ENCODE peak calls at places on chromosome 1, in nine cellular contexts. X is H9, G is epithelial cell of prostate, V is upper lobe of right lung, N is IMR-90, L is SK-N-MC, Y is cardiac muscle cell, C is AG04450, F is substantia nigra. U is an unnamed sample.
A peak's percentile ranks its signal among the peaks of the same experiment; 100 is the strongest.

GRCh38 chr1:116847688-116848531 is 61.8 kb upstream of the PTGFRN start:
- DNase-seq in L (no peak), V (no peak), G (no peak), F (no peak), C (no peak), X (no peak), N (peak; percentile 33), Y (no peak), U (peak; percentile 66)

GRCh38 chr1:162373541-162374375 is 2.9 kb downstream of the SPATA46 start:
- DNase-seq in N (peak; percentile 16), Y (no peak), V (peak; percentile 69), L (no peak), G (no peak), X (no peak), C (no peak), F (no peak), U (peak; percentile 91)

GRCh38 chr1:1929102-1929638 is 10.1 kb upstream of the TMEM52 start:
- DNase-seq in Y (no peak), X (peak; percentile 28), C (no peak), L (no peak), N (no peak), F (no peak), V (no peak), G (no peak), U (no peak)

GRCh38 chr1:116983112-116983511 is 18.4 kb upstream of the CD101 start:
- DNase-seq in V (no peak), G (no peak), Y (no peak), N (no peak), F (no peak), C (no peak), L (no peak), X (no peak), U (no peak)

GRCh38 chr1:2975466-2976179 is 45.6 kb upstream of the ACTRT2 start:
- DNase-seq in Y (no peak), V (peak; percentile 53), F (no peak), L (peak; percentile 6), N (no peak), X (peak; percentile 10), G (no peak), C (no peak), U (no peak)

GRCh38 chr1:34549199-34549598 is 205.6 kb upstream of the GJB5 start:
- DNase-seq in N (no peak), C (no peak), X (peak; percentile 74), V (no peak), F (no peak), Y (peak; percentile 24), G (no peak), L (no peak), U (peak; percentile 22)

GRCh38 chr1:41391834-41392527 is 30.7 kb downstream of the FOXO6 start:
- DNase-seq in C (no peak), L (no peak), Y (no peak), N (no peak), X (no peak), G (no peak), F (no peak), V (no peak), U (no peak)

GRCh38 chr1:15352122-15352957 is 57.3 kb upstream of the EFHD2 start:
- DNase-seq in N (peak; percentile 84), C (no peak), L (no peak), F (no peak), X (no peak), G (peak; percentile 81), V (no peak), Y (no peak), U (peak; percentile 29)

GRCh38 chr1:33032126-33032869 is 4.4 kb downstream of the AK2 start:
- DNase-seq in C (no peak), F (no peak), X (no peak), V (no peak), L (no peak), G (no peak), N (peak; percentile 55), Y (no peak), U (no peak)

GRCh38 chr1:171563675-171564074 is 58.4 kb upstream of the MYOCOS start:
- DNase-seq in F (no peak), C (peak; percentile 32), G (no peak), L (no peak), V (no peak), N (peak; percentile 76), X (no peak), Y (no peak), U (peak; percentile 94)

GRCh38 chr1:80731241-80731894 is 1069.4 kb upstream of the ADGRL2 start:
- DNase-seq in X (no peak), N (no peak), Y (no peak), V (no peak), C (no peak), F (no peak), L (no peak), G (peak; percentile 10), U (no peak)

GRCh38 chr1:229028509-229028908 is 242.4 kb upstream of the RAB4A start:
- DNase-seq in V (no peak), N (no peak), L (no peak), G (no peak), Y (no peak), F (no peak), X (peak; percentile 65), C (no peak), U (no peak)

GRCh38 chr1:117534995-117535467 is 70.8 kb upstream of the TENT5C start:
- DNase-seq in N (peak; percentile 72), F (no peak), C (peak; percentile 29), L (peak; percentile 28), Y (peak; percentile 79), X (peak; percentile 79), G (no peak), V (no peak), U (peak; percentile 48)

DNA sequence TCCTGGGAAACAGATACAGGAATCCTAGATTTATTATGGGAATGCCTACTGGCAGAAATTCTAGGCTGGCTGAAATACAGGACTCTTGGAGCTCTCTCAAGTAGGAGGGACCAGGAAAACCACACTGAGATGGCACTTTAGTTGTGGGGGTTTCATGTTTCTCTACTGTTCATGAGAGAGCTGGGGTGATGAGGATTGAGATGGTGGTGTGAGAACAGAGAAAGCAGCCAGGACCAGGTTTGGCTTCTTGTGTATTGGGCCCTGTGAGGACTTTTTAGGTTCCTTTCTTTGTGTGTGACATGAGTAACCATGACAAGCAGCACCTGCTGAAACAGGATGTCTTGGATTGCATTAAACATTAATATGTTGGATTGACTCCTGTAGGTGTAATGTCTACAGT is 4.9 kb downstream of the ARID1A start:
- DNase-seq in G (no peak), V (no peak), N (peak; percentile 60), Y (no peak), F (no peak), C (no peak), X (no peak), L (no peak), U (no peak)
- H3K27ac ChIP-seq in G (peak overlapping the region; percentile 91), V (peak overlapping the region; percentile 19), N (no peak overlapping the region), Y (no peak overlapping the region), F (peak overlapping the region; percentile 60), C (no peak overlapping the region), X (no peak overlapping the region), L (no peak overlapping the region), U (no peak overlapping the region)

DNA sequence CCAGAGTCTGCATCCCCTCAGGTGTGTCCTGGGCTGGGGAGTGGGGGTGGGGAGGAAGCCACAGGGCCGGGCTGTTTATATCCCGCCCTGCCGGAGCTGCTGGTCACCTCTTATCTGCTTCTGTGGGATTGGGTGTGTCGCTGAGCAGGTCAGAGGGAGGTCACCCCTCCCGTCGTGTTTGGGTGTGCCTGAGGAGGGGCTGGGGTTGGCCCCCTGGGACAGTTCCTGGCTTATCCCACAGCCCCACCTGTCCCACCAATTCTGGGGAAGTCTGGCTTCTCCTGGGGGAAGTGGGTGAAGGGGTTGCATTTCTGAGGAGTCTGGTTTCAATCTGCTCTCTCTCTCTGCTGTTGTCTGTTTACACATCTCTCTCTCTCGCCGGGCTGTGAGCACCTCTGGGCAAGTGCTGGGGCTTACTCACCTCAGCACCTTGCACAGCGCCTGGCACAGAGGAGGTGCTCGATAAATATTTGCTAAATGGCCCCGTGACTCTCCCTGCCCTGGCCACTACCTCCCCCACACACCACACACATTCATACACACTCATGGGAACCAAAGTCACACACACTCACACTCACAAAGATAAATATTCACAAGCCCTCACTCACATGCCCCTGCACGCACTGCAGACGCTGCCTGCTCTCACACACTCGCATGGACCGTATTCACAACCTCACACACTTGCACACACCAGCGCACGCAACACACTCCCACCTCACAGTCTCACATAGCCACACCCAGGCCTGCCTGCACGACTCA is 8.3 kb downstream of the ELF3 start:
- DNase-seq in C (no peak), V (peak; percentile 90), N (no peak), X (no peak), G (peak; percentile 93), Y (peak; percentile 42), F (no peak), L (no peak), U (peak; percentile 55)
- H3K27ac ChIP-seq in C (no peak overlapping the region), V (peak overlapping the region; percentile 70), N (no peak overlapping the region), X (no peak overlapping the region), G (peak overlapping the region; percentile 76), Y (peak overlapping the region; percentile 76), F (no peak overlapping the region), L (no peak overlapping the region), U (peak overlapping the region; percentile 63)

GRCh38 chr1:247390996-247391395 is 25.0 kb upstream of the NLRP3 start:
- DNase-seq in X (no peak), Y (no peak), V (no peak), C (no peak), L (no peak), F (no peak), N (no peak), G (no peak), U (peak; percentile 96)
- H3K27ac ChIP-seq in X (no peak overlapping the region), Y (no peak overlapping the region), V (no peak overlapping the region), C (peak overlapping the region; percentile 75), L (no peak overlapping the region), F (no peak overlapping the region), N (peak overlapping the region; percentile 75), G (no peak overlapping the region), U (no peak overlapping the region)

DNA sequence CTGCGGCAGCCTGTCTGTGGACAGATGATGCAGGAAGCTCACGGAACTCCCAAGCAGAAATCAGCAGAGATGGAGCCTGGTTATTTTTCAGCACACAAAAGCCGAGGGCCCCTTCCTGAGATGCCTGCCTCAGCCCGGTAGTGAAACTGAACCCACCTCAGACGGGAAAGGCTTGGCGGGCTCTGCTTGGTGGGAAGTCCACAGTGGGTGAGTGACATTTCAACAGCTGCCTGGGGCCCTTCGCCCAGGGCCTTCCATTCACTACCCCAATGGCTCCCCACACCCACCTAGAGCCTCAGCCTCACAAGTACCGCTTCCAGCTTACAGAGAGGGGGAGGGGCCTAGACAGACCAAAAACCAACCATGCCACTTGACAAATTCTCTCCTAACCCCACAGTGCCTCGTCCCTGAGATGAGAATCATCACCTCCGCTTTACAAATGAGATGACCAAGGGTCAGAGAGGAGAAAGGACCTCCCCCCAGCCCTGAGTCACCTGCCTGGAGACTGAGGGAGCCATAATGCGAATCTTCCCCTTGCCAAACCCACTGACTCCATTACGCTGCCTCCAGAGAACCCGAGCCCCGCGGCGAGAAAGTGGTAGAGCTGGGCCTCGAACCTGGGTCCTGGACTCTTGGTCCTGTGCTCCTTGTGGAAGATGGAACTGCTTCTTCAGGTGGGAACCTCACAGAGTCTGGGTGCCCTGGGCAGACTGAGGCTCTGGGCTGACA is 3.4 kb upstream of the ECE1 start:
- DNase-seq in C (no peak), N (no peak), L (no peak), Y (no peak), G (no peak), X (no peak), V (no peak), F (no peak), U (no peak)
- H3K27ac ChIP-seq in C (no peak overlapping the region), N (no peak overlapping the region), L (no peak overlapping the region), Y (peak overlapping the region; percentile 2), G (no peak overlapping the region), X (no peak overlapping the region), V (peak overlapping the region; percentile 74), F (no peak overlapping the region), U (no peak overlapping the region)

GRCh38 chr1:65674522-65674921 is 118.2 kb upstream of the PDE4B start:
- DNase-seq in X (no peak), C (no peak), F (no peak), Y (no peak), V (no peak), G (no peak), L (no peak), N (no peak), U (no peak)
- H3K27ac ChIP-seq in X (no peak overlapping the region), C (no peak overlapping the region), F (no peak overlapping the region), Y (no peak overlapping the region), V (no peak overlapping the region), G (no peak overlapping the region), L (no peak overlapping the region), N (no peak overlapping the region), U (no peak overlapping the region)